ENCODE peak calls at places on chromosomes 2 and 18, in ten cellular contexts. W is stimulated activated CD8-positive, alpha-beta memory T cell treated with anti-CD3 and anti-CD28 coated beads, Interleukin-15, amount 100 ng/mL, for 24 hours; G is HT-29; E is A549; A is HT1080; Z is hepatocyte; X is HTR-8/SVneo; L is choroid plexus epithelial cell; P is effector CD4-positive, alpha-beta T cell; Y is right cardiac atrium. V is an unnamed sample.

GRCh38 chr2:213848631-213849030 is 562.2 kb upstream of the VWC2L start:
- DNase-seq in W (no peak), G (no peak), E (no peak), A (peak; percentile 25), Z (no peak), X (peak; percentile 8), L (peak; percentile 16), P (no peak), Y (no peak), V (peak; percentile 86)

GRCh38 chr18:23365602-23366001 is 87.5 kb upstream of the RIOK3 start:
- DNase-seq in W (no peak), G (no peak), E (no peak), A (no peak), Z (no peak), X (no peak), L (peak; percentile 46), P (no peak), Y (no peak), V (peak; percentile 77)

GRCh38 chr18:22639026-22639463 is 221.3 kb upstream of the CTAGE1 start:
- DNase-seq in W (no peak), G (no peak), E (peak; percentile 17), A (peak; percentile 51), Z (no peak), X (peak; percentile 8), L (peak; percentile 99), P (no peak), Y (no peak), V (peak; percentile 74)

GRCh38 chr18:77524909-77525308 is 275.3 kb downstream of the GALR1 start:
- DNase-seq in W (no peak), G (no peak), E (no peak), A (no peak), Z (no peak), X (no peak), L (no peak), P (no peak), Y (no peak), V (no peak)

GRCh38 chr2:191245869-191246531 is 796 bp downstream of the MYO1B start:
- DNase-seq in W (no peak), G (no peak), E (peak; percentile 61), A (peak; percentile 77), Z (peak; percentile 87), X (peak; percentile 64), L (peak; percentile 68), P (no peak), Y (peak; percentile 83), V (peak; percentile 83)

GRCh38 chr2:207768891-207769596 is 662 bp downstream of the FZD5 start:
- DNase-seq in W (no peak), G (no peak), E (peak; percentile 31), A (peak; percentile 44), Z (peak; percentile 50), X (peak; percentile 42), L (peak; percentile 20), P (no peak), Y (no peak), V (peak; percentile 39)

GRCh38 chr2:84946204-84947009 is 24.6 kb upstream of the KCMF1 start:
- DNase-seq in W (no peak), G (peak; percentile 95), E (peak; percentile 95), A (peak; percentile 97), Z (peak; percentile 82), X (peak; percentile 77), L (peak; percentile 56), P (peak; percentile 30), Y (peak; percentile 44), V (peak; percentile 49)

GRCh38 chr2:151481744-151482143 is 72.0 kb downstream of the RIF1 start:
- DNase-seq in W (no peak), G (no peak), E (no peak), A (no peak), Z (no peak), X (no peak), L (no peak), P (no peak), Y (no peak), V (no peak)

GRCh38 chr2:161166538-161167409 is 6.5 kb downstream of the TANK start:
- DNase-seq in W (no peak), G (no peak), E (no peak), A (peak; percentile 32), Z (no peak), X (no peak), L (peak; percentile 63), P (peak; percentile 11), Y (no peak), V (no peak)

GRCh38 chr18:25650201-25650941 is 298.4 kb upstream of the ZNF521 start:
- DNase-seq in W (no peak), G (no peak), E (no peak), A (peak; percentile 89), Z (no peak), X (peak; percentile 18), L (peak; percentile 96), P (no peak), Y (no peak), V (peak; percentile 76)

GRCh38 chr18:34806527-34806926 is 96.4 kb downstream of the DTNA start:
- DNase-seq in W (no peak), G (no peak), E (no peak), A (no peak), Z (no peak), X (no peak), L (no peak), P (no peak), Y (no peak), V (no peak)

GRCh38 chr2:105697781-105698449 is 46.8 kb upstream of the NCK2 start:
- DNase-seq in W (no peak), G (no peak), E (no peak), A (no peak), Z (no peak), X (no peak), L (no peak), P (no peak), Y (peak; percentile 82), V (no peak)

GRCh38 chr2:60297296-60298010 is 256.0 kb downstream of the BCL11A start:
- DNase-seq in W (no peak), G (peak; percentile 20), E (no peak), A (no peak), Z (peak; percentile 18), X (no peak), L (no peak), P (no peak), Y (peak; percentile 52), V (no peak)

GRCh38 chr2:170365686-170366085 is 187.7 kb downstream of the MYO3B start:
- DNase-seq in W (no peak), G (no peak), E (no peak), A (no peak), Z (no peak), X (no peak), L (no peak), P (no peak), Y (no peak), V (no peak)

GRCh38 chr2:240329116-240329665 is 106.3 kb upstream of the GPC1 start:
- DNase-seq in W (no peak), G (no peak), E (no peak), A (no peak), Z (no peak), X (no peak), L (no peak), P (no peak), Y (no peak), V (no peak)

GRCh38 chr2:138421971-138422335 is 79.6 kb upstream of the SPOPL start:
- DNase-seq in W (no peak), G (peak; percentile 28), E (no peak), A (peak; percentile 91), Z (peak; percentile 21), X (peak; percentile 39), L (peak; percentile 76), P (no peak), Y (no peak), V (peak; percentile 78)